ENCODE peak calls at places on chromosome 4, in six cellular contexts. H is AG09309; K is aorta; R is T-helper 1 cell; C is iPS DF 19.7; B is activated naive CD4-positive, alpha-beta T cell. D is an unnamed sample.

GRCh38 chr4:3765271-3766206 is 646 bp upstream of the ADRA2C start:
- DNase-seq in H (peak; percentile 4), K (peak; percentile 90), R (no peak), C (no peak), B (no peak), D (no peak)

GRCh38 chr4:87118826-87119225 is 101.6 kb downstream of the KLHL8 start:
- DNase-seq in H (no peak), K (no peak), R (no peak), C (peak; percentile 45), B (no peak), D (no peak)

GRCh38 chr4:185395255-185395955 is at the start of gene LRP2BP:
- DNase-seq in H (peak; percentile 79), K (no peak), R (no peak), C (peak; percentile 15), B (no peak), D (peak; percentile 70)

GRCh38 chr4:57291911-57292310 is 181.7 kb upstream of the IGFBP7 start:
- DNase-seq in H (no peak), K (no peak), R (no peak), C (no peak), B (no peak), D (no peak)

GRCh38 chr4:156946508-156947197 is 24.9 kb downstream of the PDGFC start:
- DNase-seq in H (peak; percentile 89), K (no peak), R (no peak), C (no peak), B (no peak), D (peak; percentile 97)

GRCh38 chr4:152257601-152258066 is 278.3 kb downstream of the FBXW7 start:
- DNase-seq in H (no peak), K (no peak), R (no peak), C (no peak), B (no peak), D (no peak)

GRCh38 chr4:71417150-71417549 is 78.3 kb downstream of the SLC4A4 start:
- DNase-seq in H (no peak), K (no peak), R (no peak), C (no peak), B (no peak), D (no peak)

GRCh38 chr4:64718091-64718490 is 308.8 kb upstream of the TECRL start:
- DNase-seq in H (no peak), K (no peak), R (no peak), C (no peak), B (no peak), D (no peak)

GRCh38 chr4:186260117-186260503 is 5.9 kb upstream of the F11 start:
- DNase-seq in H (no peak), K (no peak), R (no peak), C (no peak), B (no peak), D (no peak)

GRCh38 chr4:2587215-2587823 is 50.9 kb downstream of the FAM193A start:
- DNase-seq in H (no peak), K (no peak), R (no peak), C (no peak), B (no peak), D (no peak)

GRCh38 chr4:15714141-15714540 is 11.3 kb downstream of the BST1 start:
- DNase-seq in H (no peak), K (no peak), R (no peak), C (no peak), B (no peak), D (no peak)

GRCh38 chr4:173371292-173372192 is 788 bp downstream of the SAP30 start:
- DNase-seq in H (peak; percentile 32), K (peak; percentile 89), R (peak; percentile 50), C (no peak), B (peak; percentile 25), D (no peak)

GRCh38 chr4:1843852-1844251 is 12.1 kb downstream of the LETM1 start:
- DNase-seq in H (no peak), K (no peak), R (no peak), C (no peak), B (no peak), D (no peak)

GRCh38 chr4:158884280-158884679 is 115.5 kb downstream of the FNIP2 start:
- DNase-seq in H (no peak), K (no peak), R (no peak), C (no peak), B (no peak), D (no peak)

GRCh38 chr4:5746250-5746649 is 35.2 kb downstream of the EVC start:
- DNase-seq in H (no peak), K (no peak), R (no peak), C (no peak), B (no peak), D (no peak)

GRCh38 chr4:113811329-113811728 is 49.8 kb upstream of the CAMK2D start:
- DNase-seq in H (no peak), K (no peak), R (no peak), C (no peak), B (no peak), D (no peak)

D was measured in epithelial cell of prostate.